ENCODE peak calls at places on chromosomes 13 and 19, in four cellular contexts. G is tibial artery, N is neuronal stem cell, S is psoas muscle. F is an unnamed sample. For H3K4me1, the result is how much of the 10 kb centered on the place peaks cover.

GRCh38 chr13:40430234-40430633 is 236.2 kb downstream of the FOXO1 start:
- DNase-seq in N (no peak), S (no peak), G (no peak), F (no peak)

GRCh38 chr13:89550842-89551422 is 1796.6 kb upstream of the MIR17HG start:
- DNase-seq in G (no peak), N (no peak), S (no peak), F (no peak)

GRCh38 chr13:78382946-78383542 is 220.3 kb downstream of the POU4F1 start:
- DNase-seq in S (no peak), N (no peak), G (no peak), F (peak)

GRCh38 chr13:59948686-59949085 is 215.0 kb downstream of the DIAPH3 start:
- DNase-seq in N (no peak), S (no peak), G (no peak), F (no peak)

GRCh38 chr19:35030257-35031071 is at the start of gene SCN1B:
- DNase-seq in S (peak), N (peak), G (peak), F (peak)

GRCh38 chr13:96792736-96793444 is 201.4 kb downstream of the OXGR1 start:
- DNase-seq in N (no peak), S (peak), G (no peak), F (no peak)

GRCh38 chr19:36097036-36097435 is 13.9 kb upstream of the OVOL3 start:
- DNase-seq in S (no peak), G (no peak), N (no peak), F (no peak)

GRCh38 chr19:17936379-17936778 is 3.6 kb downstream of the CCDC124 start:
- DNase-seq in G (no peak), S (no peak), N (no peak), F (no peak)

GRCh38 chr19:47447470-47448359 is 24.0 kb downstream of the SLC8A2 start:
- DNase-seq in G (no peak), N (peak), S (peak), F (peak)

GRCh38 chr13:113448885-113449692 is 4.2 kb downstream of the ADPRHL1 start:
- DNase-seq in G (peak), N (no peak), S (peak), F (no peak)

GRCh38 chr19:50203281-50204080 is at the start of gene MYH14:
- DNase-seq in N (peak), G (no peak), S (peak), F (peak)

GRCh38 chr19:8210660-8211101 is 1.5 kb downstream of the CERS4 start:
- DNase-seq in N (no peak), G (no peak), S (no peak), F (no peak)

GRCh38 chr19:8213827-8214672 is 4.9 kb downstream of the CERS4 start:
- DNase-seq in N (no peak), S (no peak), G (no peak), F (no peak)

GRCh38 chr19:8212916-8213315 is 3.7 kb downstream of the CERS4 start:
- DNase-seq in N (no peak), G (no peak), S (no peak), F (no peak)

GRCh38 chr19:8209965-8210659 is 942 bp downstream of the CERS4 start:
- DNase-seq in G (no peak), N (no peak), S (no peak), F (no peak)

GRCh38 chr19:8212212-8212611 is 3.0 kb downstream of the CERS4 start:
- DNase-seq in G (no peak), S (no peak), N (no peak), F (no peak)
- H3K4me1 ChIP-seq in G (under half), S (under half), N (under half), F (under half)

GRCh38 chr19:4372630-4373367 is 27.5 kb downstream of the SH3GL1 start:
- DNase-seq in G (peak), N (no peak), S (peak), F (no peak)
- H3K4me1 ChIP-seq in G (half or more), N (under half), S (half or more), F (half or more)

DNA sequence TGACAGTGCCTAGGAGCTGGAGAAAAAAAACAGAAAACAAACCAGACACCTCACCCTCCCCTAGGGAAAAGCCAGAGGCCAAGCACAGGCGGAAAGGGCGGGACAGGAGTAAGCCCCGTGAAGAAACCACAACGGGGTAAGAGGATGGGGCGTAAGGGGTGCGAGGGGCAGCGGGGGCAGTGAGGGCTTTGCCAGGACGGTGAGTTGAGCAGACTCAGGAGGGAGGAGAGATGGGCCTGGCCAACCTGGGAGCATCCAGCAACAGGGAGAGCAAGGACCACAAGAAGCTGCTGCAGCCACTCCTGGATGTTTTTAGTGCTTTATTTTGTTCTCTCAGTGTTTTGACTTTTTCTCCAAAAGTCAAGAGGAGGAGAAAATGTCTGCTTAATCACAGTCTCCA is 114.1 kb upstream of the SOX1 start:
- DNase-seq in S (no peak), N (no peak), G (no peak), F (no peak)
- H3K4me1 ChIP-seq in S (under half), N (under half), G (under half), F (under half)

GRCh38 chr13:110246530-110246929 is 60.4 kb downstream of the COL4A1 start:
- DNase-seq in G (no peak), S (no peak), N (no peak), F (no peak)

GRCh38 chr13:110242615-110243014 is 64.3 kb downstream of the COL4A1 start:
- DNase-seq in G (no peak), N (no peak), S (no peak), F (no peak)

GRCh38 chr13:110245421-110245899 is 61.5 kb downstream of the COL4A1 start:
- DNase-seq in S (no peak), N (no peak), G (no peak), F (no peak)

GRCh38 chr13:110244096-110244830 is 62.7 kb downstream of the COL4A1 start:
- DNase-seq in S (no peak), N (no peak), G (peak), F (no peak)

GRCh38 chr13:110244926-110245325 is 62.0 kb downstream of the COL4A1 start:
- DNase-seq in N (no peak), S (no peak), G (peak), F (no peak)
- H3K4me1 ChIP-seq in N (under half), S (under half), G (half or more), F (half or more)

DNA sequence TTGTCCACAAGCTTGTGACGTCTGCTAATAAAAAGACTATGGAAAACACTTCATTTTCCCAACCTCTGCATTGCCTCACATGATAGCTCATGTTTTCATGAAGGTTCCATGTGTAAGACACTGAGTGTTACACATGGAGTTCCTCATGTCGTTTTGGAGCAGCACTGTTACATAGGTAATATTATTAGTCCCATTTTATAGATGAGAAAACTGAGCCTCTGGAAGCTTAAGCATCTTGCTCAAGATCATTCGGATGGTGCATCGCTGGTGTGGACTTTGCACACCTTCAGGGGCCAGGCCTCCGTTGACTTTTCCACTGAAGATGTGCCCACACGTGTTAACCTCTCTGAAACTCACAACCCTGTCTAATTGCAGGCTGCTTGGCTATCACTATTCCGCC is 743.4 kb downstream of the UQCRFS1 start:
- DNase-seq in N (no peak), G (no peak), S (no peak), F (no peak)
- H3K4me1 ChIP-seq in N (under half), G (under half), S (under half), F (under half)

DNA sequence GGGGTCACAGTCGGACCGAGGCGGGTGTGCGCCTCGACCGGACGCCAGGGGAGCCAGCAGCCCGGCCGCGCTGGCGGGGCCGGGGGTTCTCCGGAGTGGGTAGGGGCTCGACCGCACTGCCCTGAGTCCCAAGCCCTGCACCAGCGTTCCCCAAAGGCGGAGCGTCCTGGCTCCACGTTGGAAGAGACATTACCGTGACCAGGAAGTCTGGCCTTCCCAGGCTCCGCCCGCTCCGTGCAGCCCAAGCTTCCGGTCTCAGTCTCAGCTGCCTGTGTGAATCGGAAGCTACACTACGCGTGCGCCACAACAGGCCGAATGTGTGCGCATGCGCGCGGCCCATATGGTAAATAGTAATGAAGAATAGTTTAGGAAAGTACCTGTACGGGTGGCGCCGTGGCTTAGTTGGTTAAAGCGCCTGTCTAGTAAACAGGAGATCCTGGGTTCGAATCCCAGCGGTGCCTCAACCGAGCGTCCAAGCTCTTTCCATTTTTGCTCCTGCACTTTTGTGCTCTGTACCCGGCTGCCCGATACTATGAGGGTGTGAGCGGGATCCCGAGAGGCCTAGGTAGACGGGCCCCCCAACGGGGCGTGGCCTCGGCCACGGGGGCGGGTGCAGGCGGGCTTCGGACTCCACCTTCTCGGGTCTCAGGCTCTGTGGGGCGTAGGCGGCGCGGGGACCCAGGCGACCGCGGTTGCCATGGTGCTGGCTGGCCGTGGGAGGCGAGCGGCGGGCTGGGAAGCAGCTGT is 17.3 kb upstream of the LRP3 start:
- DNase-seq in G (peak), N (peak), S (peak), F (peak)
- H3K4me1 ChIP-seq in G (under half), N (under half), S (under half), F (under half)

F was measured in left ventricle myocardium inferior.